ENCODE peak calls at places on chromosomes 11 and 22, in ten cellular contexts. A is CD8-positive, alpha-beta T cell; U is cardiac fibroblast; C is foreskin fibroblast; E is GM10248; O is stomach; M is lung; V is adrenal gland; I is OCI-LY7; K is A549. B is an unnamed sample.

GRCh38 chr22:49460662-49461371 is 366.9 kb downstream of the BRD1 start:
- DNase-seq in A (no peak), E (no peak), K (no peak), I (no peak), M (no peak), V (no peak), C (no peak), O (no peak), U (no peak), B (no peak)

GRCh38 chr11:71086687-71087258 is 165.6 kb downstream of the SHANK2 start:
- DNase-seq in I (peak; percentile 56), E (no peak), K (peak; percentile 47), V (peak; percentile 44), U (peak; percentile 21), A (no peak), C (peak; percentile 25), M (no peak), O (no peak), B (no peak)

GRCh38 chr11:99019676-99020075 is 1.1 kb upstream of the CNTN5 start:
- DNase-seq in V (no peak), E (no peak), O (no peak), C (no peak), M (no peak), K (no peak), A (no peak), U (no peak), I (no peak), B (no peak)

GRCh38 chr22:38460367-38460952 is 5.5 kb upstream of the KCNJ4 start:
- DNase-seq in V (no peak), I (no peak), O (no peak), M (no peak), A (no peak), U (no peak), E (no peak), C (no peak), K (no peak), B (no peak)

GRCh38 chr22:25979968-25980367 is 189.3 kb upstream of the SEZ6L start:
- DNase-seq in M (no peak), E (no peak), I (no peak), A (no peak), U (no peak), O (no peak), C (no peak), V (no peak), K (no peak), B (no peak)

GRCh38 chr11:74460481-74461154 is 6.7 kb downstream of the KCNE3 start:
- DNase-seq in C (peak; percentile 11), I (peak; percentile 5), K (peak; percentile 23), O (no peak), V (no peak), U (peak; percentile 55), E (no peak), M (no peak), A (no peak), B (no peak)

GRCh38 chr11:115500547-115501503 is 3.4 kb downstream of the CADM1 start:
- DNase-seq in M (no peak), A (no peak), E (no peak), I (peak; percentile 18), O (no peak), U (no peak), K (no peak), V (no peak), C (no peak), B (no peak)

GRCh38 chr11:108865411-108865810 is 200.5 kb downstream of the DDX10 start:
- DNase-seq in K (no peak), I (no peak), M (no peak), E (no peak), V (no peak), C (no peak), O (no peak), U (peak; percentile 50), A (no peak), B (no peak)

GRCh38 chr11:119337581-119338317 is 2.9 kb downstream of the C1QTNF5 start:
- DNase-seq in U (peak; percentile 21), E (no peak), M (no peak), C (peak; percentile 74), V (no peak), K (no peak), O (no peak), A (no peak), I (no peak), B (no peak)

GRCh38 chr22:17213976-17214375 is 5.3 kb downstream of the ADA2 start:
- DNase-seq in A (peak; percentile 59), K (peak; percentile 24), M (peak; percentile 67), O (peak; percentile 38), E (no peak), C (no peak), U (peak; percentile 60), I (peak; percentile 67), V (peak; percentile 61), B (peak; percentile 39)

GRCh38 chr22:49326558-49326957 is 501.1 kb downstream of the BRD1 start:
- DNase-seq in K (no peak), V (no peak), U (no peak), O (peak; percentile 10), I (no peak), M (no peak), C (no peak), A (no peak), E (peak; percentile 3), B (peak; percentile 3)

GRCh38 chr11:125470355-125470754 is 25.7 kb downstream of the FEZ1 start:
- DNase-seq in O (no peak), M (no peak), I (no peak), V (no peak), K (no peak), E (no peak), A (no peak), U (no peak), C (no peak), B (no peak)

GRCh38 chr11:121032546-121032945 is 8.6 kb downstream of the TBCEL start:
- DNase-seq in M (peak; percentile 33), K (peak; percentile 7), U (peak; percentile 5), E (no peak), I (no peak), O (no peak), V (no peak), C (no peak), A (no peak), B (no peak)

DNA sequence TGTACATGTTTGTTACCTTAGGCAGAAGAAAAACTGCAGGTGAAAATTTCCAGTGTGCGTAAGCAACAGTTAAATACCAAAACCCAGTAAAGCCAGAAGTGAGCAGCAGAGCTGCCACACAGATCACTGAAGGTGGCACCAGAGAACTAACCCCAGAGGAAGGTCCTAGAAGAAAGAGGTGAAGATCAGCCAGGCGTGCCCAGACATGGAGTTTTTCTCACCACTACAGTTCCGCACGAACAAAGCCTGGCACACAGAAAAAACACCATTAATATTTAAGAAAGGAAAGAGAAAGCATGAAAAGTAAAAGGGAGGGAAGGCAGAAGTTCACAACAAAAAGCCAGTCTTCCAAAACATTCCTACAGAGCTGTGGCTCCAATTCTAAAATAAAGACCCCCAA is 60.7 kb downstream of the STK33 start:
- DNase-seq in O (no peak), K (no peak), V (no peak), I (no peak), A (no peak), M (no peak), E (peak; percentile 43), C (no peak), U (no peak), B (peak; percentile 51)
- TF ChIP-seq CTCF in O (no peak), K (no peak), V (no peak), I (no peak), A (no peak), M (no peak), E (peak; percentile 26), C (no peak), U (no peak), B (peak; percentile 28)

DNA sequence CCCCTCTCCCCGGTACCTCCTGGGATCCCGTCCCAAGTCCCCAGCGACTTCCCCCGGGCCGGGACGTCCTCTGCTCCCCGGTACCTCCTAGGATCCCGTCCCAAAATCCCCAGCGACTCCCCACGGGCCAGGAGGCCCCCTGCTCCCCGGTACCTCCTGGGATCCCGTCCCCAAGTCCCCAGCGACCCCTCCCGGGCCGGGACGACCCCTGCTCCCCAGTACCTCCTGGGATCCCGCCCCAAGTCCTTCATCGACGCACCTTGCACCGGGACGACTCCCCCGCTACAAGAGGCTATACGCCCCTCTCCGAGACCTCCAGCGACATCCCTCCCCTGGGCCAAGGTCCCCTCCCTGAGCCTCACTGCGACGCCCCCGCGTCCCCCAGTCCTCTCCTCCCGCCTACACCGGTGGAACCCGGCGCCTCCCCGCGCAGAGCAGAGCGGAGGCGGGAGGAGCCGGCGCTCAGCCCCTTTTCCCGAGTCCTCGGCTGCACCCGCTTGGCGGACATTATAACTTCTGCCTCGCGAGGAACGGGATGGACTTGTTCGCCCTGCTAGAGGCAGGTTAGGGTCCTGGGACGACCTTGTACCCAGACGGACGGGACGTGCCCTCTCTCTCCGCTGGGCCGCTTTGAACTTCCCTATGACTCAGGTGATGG is 912 bp downstream of the KREMEN1 start:
- DNase-seq in O (peak; percentile 66), E (no peak), A (peak; percentile 11), I (no peak), C (peak; percentile 80), V (peak; percentile 62), U (no peak), M (peak; percentile 51), K (no peak), B (no peak)
- TF ChIP-seq CTCF in O (no peak), E (no peak), A (no peak), I (no peak), C (no peak), V (no peak), U (no peak), M (no peak), K (no peak), B (no peak)

DNA sequence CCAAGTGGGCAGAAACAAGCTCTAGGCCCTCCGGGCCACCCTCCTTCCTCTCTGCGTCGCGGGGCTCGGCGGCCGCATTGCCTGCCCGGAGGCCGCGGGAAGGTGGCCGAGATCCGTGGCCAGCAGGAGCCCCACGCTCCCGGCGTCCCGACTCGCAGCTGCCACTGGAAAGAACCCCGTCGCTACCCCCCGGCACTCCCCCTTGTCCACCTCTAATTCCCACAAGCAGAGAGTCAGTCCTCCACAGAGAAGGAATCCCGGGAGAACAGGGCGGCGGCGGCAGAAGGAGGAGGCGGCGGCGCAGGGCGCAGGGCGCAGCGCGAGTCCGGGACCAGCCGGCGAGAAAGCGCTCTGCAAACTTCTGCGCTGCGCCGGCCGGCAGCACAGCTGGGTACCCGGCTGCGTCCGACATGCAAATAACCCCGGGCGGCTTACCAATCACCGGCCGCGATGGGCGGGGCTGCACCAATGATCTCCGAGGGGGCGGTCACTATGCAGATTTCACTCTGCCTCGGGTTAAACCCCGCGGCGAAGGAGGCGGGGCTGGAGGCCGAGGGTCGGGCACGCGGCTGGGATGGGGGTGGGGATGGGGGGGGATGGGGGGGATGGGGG is at the start of gene ABTB2:
- DNase-seq in U (peak; percentile 97), V (peak; percentile 99), E (peak; percentile 96), O (peak; percentile 99), A (peak; percentile 97), M (peak; percentile 99), I (peak; percentile 94), K (peak; percentile 97), C (peak; percentile 99), B (peak; percentile 97)
- TF ChIP-seq CTCF in U (no peak), V (no peak), E (no peak), O (no peak), A (no peak), M (no peak), I (no peak), K (no peak), C (no peak), B (no peak)

DNA sequence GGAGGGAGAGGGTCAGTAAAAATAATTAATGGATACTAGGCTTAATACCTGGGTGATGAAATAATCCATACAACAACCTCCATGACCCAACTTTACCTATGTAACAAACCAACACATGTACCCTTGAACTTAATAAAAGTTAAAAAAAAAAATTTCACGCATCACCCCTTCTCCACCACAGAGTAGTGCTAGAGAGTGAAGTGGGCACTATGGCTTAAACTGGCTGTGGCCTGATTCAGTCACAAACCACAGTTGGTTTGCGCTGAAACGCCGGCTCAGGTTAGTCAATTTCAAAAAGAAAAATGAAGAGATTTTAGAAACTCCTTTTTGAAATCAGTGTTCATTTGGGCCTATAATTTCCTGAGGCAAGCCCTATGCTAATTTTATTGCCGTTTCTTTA is 144.3 kb downstream of the TRPC6 start:
- DNase-seq in A (no peak), C (no peak), I (no peak), M (no peak), K (no peak), E (no peak), U (no peak), O (no peak), V (no peak), B (no peak)
- TF ChIP-seq CTCF in A (no peak), C (no peak), I (peak; percentile 51), M (no peak), K (no peak), E (no peak), U (peak; percentile 2), O (no peak), V (no peak), B (no peak)

B was measured in GM13977.